ENCODE peak calls at places on chromosome 4, in seven cellular contexts. One of them, this sample, is unnamed.

GRCh38 chr4:87896020-87896621 is 63.4 kb downstream of the MEPE start:
- DNase-seq in germinal center: peak
- DNase-seq in NB4: peak
- DNase-seq in AG08395: peak
- DNase-seq in CD8-positive, alpha-beta memory T cell: no peak
- DNase-seq in foreskin fibroblast: peak
- DNase-seq in activated CD4-positive, alpha-beta T cell treated with anti-CD3 and anti-CD28 coated beads, Interleukin-2, amount 50 U/mL, for 48 hours: peak
- DNase-seq in this sample: peak

GRCh38 chr4:106039796-106040195 is 144.5 kb downstream of the NPNT start:
- DNase-seq in germinal center: no peak
- DNase-seq in NB4: no peak
- DNase-seq in AG08395: no peak
- DNase-seq in CD8-positive, alpha-beta memory T cell: no peak
- DNase-seq in foreskin fibroblast: no peak
- DNase-seq in activated CD4-positive, alpha-beta T cell treated with anti-CD3 and anti-CD28 coated beads, Interleukin-2, amount 50 U/mL, for 48 hours: no peak
- DNase-seq in this sample: no peak

GRCh38 chr4:113094802-113095201 is 45.3 kb downstream of the ANK2 start:
- DNase-seq in germinal center: no peak
- DNase-seq in NB4: peak
- DNase-seq in AG08395: peak
- DNase-seq in CD8-positive, alpha-beta memory T cell: no peak
- DNase-seq in foreskin fibroblast: peak
- DNase-seq in activated CD4-positive, alpha-beta T cell treated with anti-CD3 and anti-CD28 coated beads, Interleukin-2, amount 50 U/mL, for 48 hours: no peak
- DNase-seq in this sample: peak

GRCh38 chr4:37884855-37885487 is 5.9 kb upstream of the TBC1D1 start:
- DNase-seq in germinal center: no peak
- DNase-seq in NB4: no peak
- DNase-seq in AG08395: no peak
- DNase-seq in CD8-positive, alpha-beta memory T cell: no peak
- DNase-seq in foreskin fibroblast: no peak
- DNase-seq in activated CD4-positive, alpha-beta T cell treated with anti-CD3 and anti-CD28 coated beads, Interleukin-2, amount 50 U/mL, for 48 hours: no peak
- DNase-seq in this sample: no peak

GRCh38 chr4:131137196-131137595 is 2011.9 kb upstream of the PCDH10 start:
- DNase-seq in germinal center: no peak
- DNase-seq in NB4: no peak
- DNase-seq in AG08395: no peak
- DNase-seq in CD8-positive, alpha-beta memory T cell: no peak
- DNase-seq in foreskin fibroblast: no peak
- DNase-seq in activated CD4-positive, alpha-beta T cell treated with anti-CD3 and anti-CD28 coated beads, Interleukin-2, amount 50 U/mL, for 48 hours: no peak
- DNase-seq in this sample: no peak

GRCh38 chr4:25883565-25883964 is 20.8 kb upstream of the SEL1L3 start:
- DNase-seq in germinal center: no peak
- DNase-seq in NB4: no peak
- DNase-seq in AG08395: no peak
- DNase-seq in CD8-positive, alpha-beta memory T cell: no peak
- DNase-seq in foreskin fibroblast: no peak
- DNase-seq in activated CD4-positive, alpha-beta T cell treated with anti-CD3 and anti-CD28 coated beads, Interleukin-2, amount 50 U/mL, for 48 hours: no peak
- DNase-seq in this sample: no peak

GRCh38 chr4:18422685-18423084 is 401.1 kb upstream of the LCORL start:
- DNase-seq in germinal center: no peak
- DNase-seq in NB4: peak
- DNase-seq in AG08395: no peak
- DNase-seq in CD8-positive, alpha-beta memory T cell: no peak
- DNase-seq in foreskin fibroblast: no peak
- DNase-seq in activated CD4-positive, alpha-beta T cell treated with anti-CD3 and anti-CD28 coated beads, Interleukin-2, amount 50 U/mL, for 48 hours: no peak
- DNase-seq in this sample: no peak

GRCh38 chr4:143380651-143381050 is 44.0 kb downstream of the GAB1 start:
- DNase-seq in germinal center: no peak
- DNase-seq in NB4: no peak
- DNase-seq in AG08395: no peak
- DNase-seq in CD8-positive, alpha-beta memory T cell: no peak
- DNase-seq in foreskin fibroblast: no peak
- DNase-seq in activated CD4-positive, alpha-beta T cell treated with anti-CD3 and anti-CD28 coated beads, Interleukin-2, amount 50 U/mL, for 48 hours: no peak
- DNase-seq in this sample: no peak

GRCh38 chr4:88792268-88792781 is 94.7 kb upstream of the NAP1L5 start:
- DNase-seq in germinal center: no peak
- DNase-seq in NB4: no peak
- DNase-seq in AG08395: peak
- DNase-seq in CD8-positive, alpha-beta memory T cell: no peak
- DNase-seq in foreskin fibroblast: peak
- DNase-seq in activated CD4-positive, alpha-beta T cell treated with anti-CD3 and anti-CD28 coated beads, Interleukin-2, amount 50 U/mL, for 48 hours: no peak
- DNase-seq in this sample: peak

GRCh38 chr4:23874536-23874901 is 15.3 kb downstream of the PPARGC1A start:
- DNase-seq in germinal center: no peak
- DNase-seq in NB4: no peak
- DNase-seq in AG08395: no peak
- DNase-seq in CD8-positive, alpha-beta memory T cell: no peak
- DNase-seq in foreskin fibroblast: no peak
- DNase-seq in activated CD4-positive, alpha-beta T cell treated with anti-CD3 and anti-CD28 coated beads, Interleukin-2, amount 50 U/mL, for 48 hours: no peak
- DNase-seq in this sample: no peak

GRCh38 chr4:33924239-33924638 is 2320.1 kb downstream of the ARAP2 start:
- DNase-seq in germinal center: no peak
- DNase-seq in NB4: no peak
- DNase-seq in AG08395: peak
- DNase-seq in CD8-positive, alpha-beta memory T cell: no peak
- DNase-seq in foreskin fibroblast: peak
- DNase-seq in activated CD4-positive, alpha-beta T cell treated with anti-CD3 and anti-CD28 coated beads, Interleukin-2, amount 50 U/mL, for 48 hours: no peak
- DNase-seq in this sample: peak

GRCh38 chr4:76208005-76208765 is 5.4 kb downstream of the SCARB2 start:
- DNase-seq in germinal center: no peak
- DNase-seq in NB4: peak
- DNase-seq in AG08395: peak
- DNase-seq in CD8-positive, alpha-beta memory T cell: no peak
- DNase-seq in foreskin fibroblast: peak
- DNase-seq in activated CD4-positive, alpha-beta T cell treated with anti-CD3 and anti-CD28 coated beads, Interleukin-2, amount 50 U/mL, for 48 hours: no peak
- DNase-seq in this sample: peak

GRCh38 chr4:88908003-88908402 is 149.0 kb downstream of the FAM13A start:
- DNase-seq in germinal center: no peak
- DNase-seq in NB4: no peak
- DNase-seq in AG08395: no peak
- DNase-seq in CD8-positive, alpha-beta memory T cell: no peak
- DNase-seq in foreskin fibroblast: no peak
- DNase-seq in activated CD4-positive, alpha-beta T cell treated with anti-CD3 and anti-CD28 coated beads, Interleukin-2, amount 50 U/mL, for 48 hours: no peak
- DNase-seq in this sample: no peak

GRCh38 chr4:119244832-119245231 is 32.3 kb downstream of the USP53 start:
- DNase-seq in germinal center: no peak
- DNase-seq in NB4: peak
- DNase-seq in AG08395: no peak
- DNase-seq in CD8-positive, alpha-beta memory T cell: no peak
- DNase-seq in foreskin fibroblast: no peak
- DNase-seq in activated CD4-positive, alpha-beta T cell treated with anti-CD3 and anti-CD28 coated beads, Interleukin-2, amount 50 U/mL, for 48 hours: no peak
- DNase-seq in this sample: no peak

GRCh38 chr4:70772929-70773555 is 51.3 kb downstream of the RUFY3 start:
- DNase-seq in germinal center: no peak
- DNase-seq in NB4: peak
- DNase-seq in AG08395: no peak
- DNase-seq in CD8-positive, alpha-beta memory T cell: no peak
- DNase-seq in foreskin fibroblast: no peak
- DNase-seq in activated CD4-positive, alpha-beta T cell treated with anti-CD3 and anti-CD28 coated beads, Interleukin-2, amount 50 U/mL, for 48 hours: no peak
- DNase-seq in this sample: no peak

GRCh38 chr4:73257995-73258667 is 467 bp downstream of the ANKRD17 start:
- DNase-seq in germinal center: peak
- DNase-seq in NB4: peak
- DNase-seq in AG08395: no peak
- DNase-seq in CD8-positive, alpha-beta memory T cell: peak
- DNase-seq in foreskin fibroblast: peak
- DNase-seq in activated CD4-positive, alpha-beta T cell treated with anti-CD3 and anti-CD28 coated beads, Interleukin-2, amount 50 U/mL, for 48 hours: peak
- DNase-seq in this sample: peak

GRCh38 chr4:77072195-77072753 is 3.5 kb downstream of the CCNI start:
- DNase-seq in germinal center: no peak
- DNase-seq in NB4: no peak
- DNase-seq in AG08395: no peak
- DNase-seq in CD8-positive, alpha-beta memory T cell: peak
- DNase-seq in foreskin fibroblast: no peak
- DNase-seq in activated CD4-positive, alpha-beta T cell treated with anti-CD3 and anti-CD28 coated beads, Interleukin-2, amount 50 U/mL, for 48 hours: no peak
- DNase-seq in this sample: no peak

GRCh38 chr4:30721353-30722091 is 1.4 kb downstream of the PCDH7 start:
- DNase-seq in germinal center: no peak
- DNase-seq in NB4: no peak
- DNase-seq in AG08395: no peak
- DNase-seq in CD8-positive, alpha-beta memory T cell: no peak
- DNase-seq in foreskin fibroblast: peak
- DNase-seq in activated CD4-positive, alpha-beta T cell treated with anti-CD3 and anti-CD28 coated beads, Interleukin-2, amount 50 U/mL, for 48 hours: no peak
- DNase-seq in this sample: peak

GRCh38 chr4:128758314-128758922 is 51.1 kb upstream of the JADE1 start:
- DNase-seq in germinal center: no peak
- DNase-seq in NB4: no peak
- DNase-seq in AG08395: no peak
- DNase-seq in CD8-positive, alpha-beta memory T cell: no peak
- DNase-seq in foreskin fibroblast: no peak
- DNase-seq in activated CD4-positive, alpha-beta T cell treated with anti-CD3 and anti-CD28 coated beads, Interleukin-2, amount 50 U/mL, for 48 hours: no peak
- DNase-seq in this sample: no peak

This sample was measured in SK-MEL-5.